ENCODE peak calls at places on chromosome 5, in five cellular contexts. One of them, this sample, is unnamed.

GRCh38 chr5:132024789-132025402 is 13.4 kb upstream of the ACSL6 start:
- DNase-seq in Kasumi-1: no peak
- DNase-seq in lower leg skin: no peak
- DNase-seq in NCI-H1092 treated with DMSO at 0.1 percent for 48 hours: no peak
- DNase-seq in activated CD4-positive, alpha-beta T cell treated with anti-CD3 and anti-CD28 coated beads, Interleukin-2, amount 50 U/mL, for 1 hour: no peak
- DNase-seq in this sample: no peak

GRCh38 chr5:73135429-73136276 is 15.3 kb downstream of the TMEM171 start:
- DNase-seq in Kasumi-1: peak
- DNase-seq in lower leg skin: no peak
- DNase-seq in NCI-H1092 treated with DMSO at 0.1 percent for 48 hours: peak
- DNase-seq in activated CD4-positive, alpha-beta T cell treated with anti-CD3 and anti-CD28 coated beads, Interleukin-2, amount 50 U/mL, for 1 hour: no peak
- DNase-seq in this sample: no peak

GRCh38 chr5:105034335-105034734 is 1471.7 kb upstream of the NUDT12 start:
- DNase-seq in Kasumi-1: no peak
- DNase-seq in lower leg skin: no peak
- DNase-seq in NCI-H1092 treated with DMSO at 0.1 percent for 48 hours: no peak
- DNase-seq in activated CD4-positive, alpha-beta T cell treated with anti-CD3 and anti-CD28 coated beads, Interleukin-2, amount 50 U/mL, for 1 hour: no peak
- DNase-seq in this sample: no peak

GRCh38 chr5:128276537-128277216 is 193.1 kb downstream of the SLC12A2 start:
- DNase-seq in Kasumi-1: no peak
- DNase-seq in lower leg skin: no peak
- DNase-seq in NCI-H1092 treated with DMSO at 0.1 percent for 48 hours: no peak
- DNase-seq in activated CD4-positive, alpha-beta T cell treated with anti-CD3 and anti-CD28 coated beads, Interleukin-2, amount 50 U/mL, for 1 hour: no peak
- DNase-seq in this sample: no peak

GRCh38 chr5:56908942-56909293 is 478 bp upstream of the SETD9 start:
- DNase-seq in Kasumi-1: peak
- DNase-seq in lower leg skin: no peak
- DNase-seq in NCI-H1092 treated with DMSO at 0.1 percent for 48 hours: peak
- DNase-seq in activated CD4-positive, alpha-beta T cell treated with anti-CD3 and anti-CD28 coated beads, Interleukin-2, amount 50 U/mL, for 1 hour: no peak
- DNase-seq in this sample: peak

GRCh38 chr5:175598774-175599173 is 59.1 kb upstream of the HRH2 start:
- DNase-seq in Kasumi-1: no peak
- DNase-seq in lower leg skin: no peak
- DNase-seq in NCI-H1092 treated with DMSO at 0.1 percent for 48 hours: no peak
- DNase-seq in activated CD4-positive, alpha-beta T cell treated with anti-CD3 and anti-CD28 coated beads, Interleukin-2, amount 50 U/mL, for 1 hour: no peak
- DNase-seq in this sample: no peak

GRCh38 chr5:160390787-160391696 is 8.8 kb downstream of the FAM200C start:
- DNase-seq in Kasumi-1: peak
- DNase-seq in lower leg skin: no peak
- DNase-seq in NCI-H1092 treated with DMSO at 0.1 percent for 48 hours: no peak
- DNase-seq in activated CD4-positive, alpha-beta T cell treated with anti-CD3 and anti-CD28 coated beads, Interleukin-2, amount 50 U/mL, for 1 hour: no peak
- DNase-seq in this sample: no peak

GRCh38 chr5:90707698-90708097 is 149.1 kb downstream of the ADGRV1 start:
- DNase-seq in Kasumi-1: no peak
- DNase-seq in lower leg skin: no peak
- DNase-seq in NCI-H1092 treated with DMSO at 0.1 percent for 48 hours: no peak
- DNase-seq in activated CD4-positive, alpha-beta T cell treated with anti-CD3 and anti-CD28 coated beads, Interleukin-2, amount 50 U/mL, for 1 hour: no peak
- DNase-seq in this sample: no peak

GRCh38 chr5:9604416-9604815 is 25.7 kb downstream of the TAS2R1 start:
- DNase-seq in Kasumi-1: no peak
- DNase-seq in lower leg skin: no peak
- DNase-seq in NCI-H1092 treated with DMSO at 0.1 percent for 48 hours: no peak
- DNase-seq in activated CD4-positive, alpha-beta T cell treated with anti-CD3 and anti-CD28 coated beads, Interleukin-2, amount 50 U/mL, for 1 hour: no peak
- DNase-seq in this sample: no peak

GRCh38 chr5:51810592-51810991 is 427.3 kb downstream of the ISL1 start:
- DNase-seq in Kasumi-1: no peak
- DNase-seq in lower leg skin: no peak
- DNase-seq in NCI-H1092 treated with DMSO at 0.1 percent for 48 hours: no peak
- DNase-seq in activated CD4-positive, alpha-beta T cell treated with anti-CD3 and anti-CD28 coated beads, Interleukin-2, amount 50 U/mL, for 1 hour: no peak
- DNase-seq in this sample: no peak

GRCh38 chr5:1127991-1128785 is 16.3 kb upstream of the SLC12A7 start:
- DNase-seq in Kasumi-1: no peak
- DNase-seq in lower leg skin: no peak
- DNase-seq in NCI-H1092 treated with DMSO at 0.1 percent for 48 hours: peak
- DNase-seq in activated CD4-positive, alpha-beta T cell treated with anti-CD3 and anti-CD28 coated beads, Interleukin-2, amount 50 U/mL, for 1 hour: no peak
- DNase-seq in this sample: no peak

GRCh38 chr5:133658327-133658726 is 46.0 kb upstream of the FSTL4 start:
- DNase-seq in Kasumi-1: peak
- DNase-seq in lower leg skin: no peak
- DNase-seq in NCI-H1092 treated with DMSO at 0.1 percent for 48 hours: no peak
- DNase-seq in activated CD4-positive, alpha-beta T cell treated with anti-CD3 and anti-CD28 coated beads, Interleukin-2, amount 50 U/mL, for 1 hour: no peak
- DNase-seq in this sample: no peak

GRCh38 chr5:30764704-30765103 is 428.8 kb upstream of the CDH6 start:
- DNase-seq in Kasumi-1: no peak
- DNase-seq in lower leg skin: no peak
- DNase-seq in NCI-H1092 treated with DMSO at 0.1 percent for 48 hours: no peak
- DNase-seq in activated CD4-positive, alpha-beta T cell treated with anti-CD3 and anti-CD28 coated beads, Interleukin-2, amount 50 U/mL, for 1 hour: no peak
- DNase-seq in this sample: no peak

GRCh38 chr5:140114341-140115185 is 654 bp downstream of the PURA start:
- DNase-seq in Kasumi-1: peak
- DNase-seq in lower leg skin: peak
- DNase-seq in NCI-H1092 treated with DMSO at 0.1 percent for 48 hours: peak
- DNase-seq in activated CD4-positive, alpha-beta T cell treated with anti-CD3 and anti-CD28 coated beads, Interleukin-2, amount 50 U/mL, for 1 hour: peak
- DNase-seq in this sample: peak

GRCh38 chr5:124906339-124907097 is 160.1 kb upstream of the ZNF608 start:
- DNase-seq in Kasumi-1: peak
- DNase-seq in lower leg skin: peak
- DNase-seq in NCI-H1092 treated with DMSO at 0.1 percent for 48 hours: peak
- DNase-seq in activated CD4-positive, alpha-beta T cell treated with anti-CD3 and anti-CD28 coated beads, Interleukin-2, amount 50 U/mL, for 1 hour: no peak
- DNase-seq in this sample: peak

GRCh38 chr5:81242906-81243436 is 9.8 kb downstream of the CKMT2 start:
- DNase-seq in Kasumi-1: no peak
- DNase-seq in lower leg skin: no peak
- DNase-seq in NCI-H1092 treated with DMSO at 0.1 percent for 48 hours: peak
- DNase-seq in activated CD4-positive, alpha-beta T cell treated with anti-CD3 and anti-CD28 coated beads, Interleukin-2, amount 50 U/mL, for 1 hour: no peak
- DNase-seq in this sample: no peak

GRCh38 chr5:133052317-133053175 is 733 bp downstream of the HSPA4 start:
- DNase-seq in Kasumi-1: peak
- DNase-seq in lower leg skin: peak
- DNase-seq in NCI-H1092 treated with DMSO at 0.1 percent for 48 hours: peak
- DNase-seq in activated CD4-positive, alpha-beta T cell treated with anti-CD3 and anti-CD28 coated beads, Interleukin-2, amount 50 U/mL, for 1 hour: peak
- DNase-seq in this sample: peak

GRCh38 chr5:82513739-82514138 is 235.6 kb upstream of the RPS23 start:
- DNase-seq in Kasumi-1: no peak
- DNase-seq in lower leg skin: no peak
- DNase-seq in NCI-H1092 treated with DMSO at 0.1 percent for 48 hours: no peak
- DNase-seq in activated CD4-positive, alpha-beta T cell treated with anti-CD3 and anti-CD28 coated beads, Interleukin-2, amount 50 U/mL, for 1 hour: no peak
- DNase-seq in this sample: no peak

GRCh38 chr5:138569759-138570158 is 5.4 kb downstream of the HSPA9 start:
- DNase-seq in Kasumi-1: no peak
- DNase-seq in lower leg skin: no peak
- DNase-seq in NCI-H1092 treated with DMSO at 0.1 percent for 48 hours: no peak
- DNase-seq in activated CD4-positive, alpha-beta T cell treated with anti-CD3 and anti-CD28 coated beads, Interleukin-2, amount 50 U/mL, for 1 hour: no peak
- DNase-seq in this sample: no peak

GRCh38 chr5:143562935-143563334 is 159.4 kb upstream of the NR3C1 start:
- DNase-seq in Kasumi-1: no peak
- DNase-seq in lower leg skin: no peak
- DNase-seq in NCI-H1092 treated with DMSO at 0.1 percent for 48 hours: no peak
- DNase-seq in activated CD4-positive, alpha-beta T cell treated with anti-CD3 and anti-CD28 coated beads, Interleukin-2, amount 50 U/mL, for 1 hour: no peak
- DNase-seq in this sample: peak

GRCh38 chr5:174617910-174618309 is 106.5 kb upstream of the MSX2 start:
- DNase-seq in Kasumi-1: no peak
- DNase-seq in lower leg skin: no peak
- DNase-seq in NCI-H1092 treated with DMSO at 0.1 percent for 48 hours: no peak
- DNase-seq in activated CD4-positive, alpha-beta T cell treated with anti-CD3 and anti-CD28 coated beads, Interleukin-2, amount 50 U/mL, for 1 hour: no peak
- DNase-seq in this sample: no peak

GRCh38 chr5:151298465-151298864 is 5.1 kb downstream of the SLC36A3 start:
- DNase-seq in Kasumi-1: no peak
- DNase-seq in lower leg skin: no peak
- DNase-seq in NCI-H1092 treated with DMSO at 0.1 percent for 48 hours: no peak
- DNase-seq in activated CD4-positive, alpha-beta T cell treated with anti-CD3 and anti-CD28 coated beads, Interleukin-2, amount 50 U/mL, for 1 hour: no peak
- DNase-seq in this sample: no peak

GRCh38 chr5:16807475-16807874 is 128.6 kb downstream of the MYO10 start:
- DNase-seq in Kasumi-1: no peak
- DNase-seq in lower leg skin: no peak
- DNase-seq in NCI-H1092 treated with DMSO at 0.1 percent for 48 hours: no peak
- DNase-seq in activated CD4-positive, alpha-beta T cell treated with anti-CD3 and anti-CD28 coated beads, Interleukin-2, amount 50 U/mL, for 1 hour: no peak
- DNase-seq in this sample: no peak

GRCh38 chr5:34789021-34789531 is 49.9 kb upstream of the TTC23L start:
- DNase-seq in Kasumi-1: no peak
- DNase-seq in lower leg skin: no peak
- DNase-seq in NCI-H1092 treated with DMSO at 0.1 percent for 48 hours: no peak
- DNase-seq in activated CD4-positive, alpha-beta T cell treated with anti-CD3 and anti-CD28 coated beads, Interleukin-2, amount 50 U/mL, for 1 hour: no peak
- DNase-seq in this sample: no peak

GRCh38 chr5:82244854-82245635 is 33.1 kb downstream of the RPS23 start:
- DNase-seq in Kasumi-1: no peak
- DNase-seq in lower leg skin: no peak
- DNase-seq in NCI-H1092 treated with DMSO at 0.1 percent for 48 hours: no peak
- DNase-seq in activated CD4-positive, alpha-beta T cell treated with anti-CD3 and anti-CD28 coated beads, Interleukin-2, amount 50 U/mL, for 1 hour: no peak
- DNase-seq in this sample: no peak

GRCh38 chr5:134594797-134595457 is 37.7 kb downstream of the SAR1B start:
- DNase-seq in Kasumi-1: no peak
- DNase-seq in lower leg skin: no peak
- DNase-seq in NCI-H1092 treated with DMSO at 0.1 percent for 48 hours: peak
- DNase-seq in activated CD4-positive, alpha-beta T cell treated with anti-CD3 and anti-CD28 coated beads, Interleukin-2, amount 50 U/mL, for 1 hour: no peak
- DNase-seq in this sample: no peak

GRCh38 chr5:130141689-130142320 is 237.5 kb downstream of the CHSY3 start:
- DNase-seq in Kasumi-1: peak
- DNase-seq in lower leg skin: no peak
- DNase-seq in NCI-H1092 treated with DMSO at 0.1 percent for 48 hours: no peak
- DNase-seq in activated CD4-positive, alpha-beta T cell treated with anti-CD3 and anti-CD28 coated beads, Interleukin-2, amount 50 U/mL, for 1 hour: no peak
- DNase-seq in this sample: no peak

This sample was measured in right atrium auricular region.